ENCODE peak calls at places on chromosomes 2 and 18, in eight cellular contexts. F is CD4-positive, alpha-beta T cell; E is neuronal stem cell; O is fibroblast of lung; A is left ventricle myocardium inferior; L is dorsolateral prefrontal cortex; K is brain microvascular endothelial cell; I is ovary. C is an unnamed sample. For H3K27me3, the result is how much of the 10 kb centered on the place peaks cover.

GRCh38 chr2:10939058-10939457 is 27.3 kb downstream of the KCNF1 start:
- DNase-seq in F (no peak), E (no peak), O (no peak), A (no peak), L (no peak), K (no peak), I (no peak), C (no peak)

GRCh38 chr2:12549641-12550040 is 167.1 kb upstream of the TRIB2 start:
- DNase-seq in F (no peak), E (no peak), O (no peak), A (no peak), L (no peak), K (peak), I (no peak), C (no peak)

GRCh38 chr2:105732955-105733607 is 11.6 kb upstream of the NCK2 start:
- DNase-seq in F (no peak), E (no peak), O (no peak), A (no peak), L (no peak), K (no peak), I (no peak), C (no peak)

GRCh38 chr2:83067947-83068346 is 1391.1 kb downstream of the SUCLG1 start:
- DNase-seq in F (no peak), E (no peak), O (no peak), A (no peak), L (no peak), K (no peak), I (no peak), C (no peak)

GRCh38 chr18:50659091-50660003 is 99.5 kb downstream of the MAPK4 start:
- DNase-seq in F (no peak), E (no peak), O (no peak), A (no peak), L (no peak), K (peak), I (no peak), C (no peak)

GRCh38 chr2:119333360-119333759 is 33.3 kb downstream of the C2orf76 start:
- DNase-seq in F (no peak), E (no peak), O (peak), A (no peak), L (no peak), K (no peak), I (no peak), C (no peak)

GRCh38 chr2:44553456-44553855 is 191.7 kb downstream of the CAMKMT start:
- DNase-seq in F (no peak), E (no peak), O (peak), A (no peak), L (no peak), K (peak), I (no peak), C (no peak)

GRCh38 chr2:239327536-239328305 is 73.1 kb downstream of the HDAC4 start:
- DNase-seq in F (no peak), E (no peak), O (peak), A (no peak), L (no peak), K (no peak), I (peak), C (peak)

GRCh38 chr2:2191110-2191707 is 139.9 kb downstream of the MYT1L start:
- DNase-seq in F (no peak), E (no peak), O (no peak), A (no peak), L (no peak), K (no peak), I (no peak), C (no peak)

GRCh38 chr2:167492486-167492885 is 604.2 kb downstream of the XIRP2 start:
- DNase-seq in F (no peak), E (no peak), O (peak), A (no peak), L (no peak), K (no peak), I (no peak), C (no peak)

GRCh38 chr18:12750076-12750707 is 47.4 kb downstream of the PSMG2 start:
- DNase-seq in F (no peak), E (no peak), O (no peak), A (no peak), L (no peak), K (no peak), I (no peak), C (no peak)

GRCh38 chr2:111975819-111976218 is 77.4 kb downstream of the MERTK start:
- DNase-seq in F (no peak), E (no peak), O (no peak), A (no peak), L (no peak), K (no peak), I (no peak), C (no peak)

GRCh38 chr2:105139556-105140236 is 101.8 kb downstream of the MRPS9 start:
- DNase-seq in F (no peak), E (no peak), O (no peak), A (no peak), L (no peak), K (no peak), I (no peak), C (no peak)

GRCh38 chr2:215428060-215428910 is 7.6 kb downstream of the FN1 start:
- DNase-seq in F (no peak), E (no peak), O (peak), A (no peak), L (no peak), K (peak), I (no peak), C (no peak)

GRCh38 chr2:18645315-18645714 is 55.9 kb upstream of the NT5C1B start:
- DNase-seq in F (no peak), E (no peak), O (no peak), A (no peak), L (no peak), K (no peak), I (no peak), C (no peak)

GRCh38 chr2:226649871-226650660 is 149.6 kb downstream of the IRS1 start:
- DNase-seq in F (peak), E (peak), O (peak), A (peak), L (no peak), K (peak), I (peak), C (peak)

GRCh38 chr2:179861027-179861776 is at the start of gene ZNF385B:
- DNase-seq in F (no peak), E (peak), O (peak), A (no peak), L (no peak), K (no peak), I (peak), C (peak)

GRCh38 chr18:4755848-4756247 is 300.7 kb upstream of the DLGAP1 start:
- DNase-seq in F (no peak), E (no peak), O (no peak), A (no peak), L (no peak), K (no peak), I (no peak), C (no peak)

GRCh38 chr2:227606476-227606875 is 7.8 kb downstream of the SCYGR2 start:
- DNase-seq in F (no peak), E (no peak), O (no peak), A (no peak), L (no peak), K (no peak), I (no peak), C (no peak)

GRCh38 chr2:28047698-28048097 is 157.2 kb downstream of the BABAM2 start:
- DNase-seq in F (no peak), E (no peak), O (peak), A (no peak), L (no peak), K (peak), I (no peak), C (no peak)

GRCh38 chr2:199131256-199131655 is 326.5 kb downstream of the SATB2 start:
- DNase-seq in F (no peak), E (no peak), O (no peak), A (no peak), L (no peak), K (no peak), I (no peak), C (no peak)

GRCh38 chr2:232348936-232349335 is 29.6 kb upstream of the ALPP start:
- DNase-seq in F (no peak), E (no peak), O (no peak), A (no peak), L (no peak), K (no peak), I (no peak), C (no peak)

GRCh38 chr2:128874608-128875007 is 555.9 kb upstream of the HS6ST1 start:
- DNase-seq in F (no peak), E (no peak), O (no peak), A (no peak), L (no peak), K (no peak), I (no peak), C (no peak)

GRCh38 chr2:182058056-182058455 is 72.4 kb downstream of the PPP1R1C start:
- DNase-seq in F (no peak), E (no peak), O (no peak), A (no peak), L (no peak), K (no peak), I (no peak), C (no peak)

GRCh38 chr2:65662654-65663432 is 230.4 kb upstream of the SPRED2 start:
- DNase-seq in F (no peak), E (no peak), O (peak), A (no peak), L (no peak), K (peak), I (no peak), C (no peak)

GRCh38 chr2:50607746-50608145 is 424.2 kb downstream of the NRXN1 start:
- DNase-seq in F (no peak), E (no peak), O (no peak), A (no peak), L (no peak), K (no peak), I (no peak), C (no peak)

GRCh38 chr2:205714058-205714776 is 31.9 kb downstream of the NRP2 start:
- DNase-seq in F (no peak), E (no peak), O (peak), A (no peak), L (no peak), K (peak), I (no peak), C (no peak)

GRCh38 chr18:62372156-62372555 is 47.0 kb downstream of the TNFRSF11A start:
- DNase-seq in F (no peak), E (no peak), O (no peak), A (no peak), L (no peak), K (no peak), I (no peak), C (no peak)

GRCh38 chr2:69582582-69583176 is 60.9 kb downstream of the AAK1 start:
- DNase-seq in F (no peak), E (no peak), O (peak), A (no peak), L (no peak), K (peak), I (no peak), C (no peak)

GRCh38 chr2:12819098-12819465 is 102.3 kb downstream of the TRIB2 start:
- DNase-seq in F (no peak), E (no peak), O (peak), A (peak), L (no peak), K (peak), I (peak), C (no peak)

GRCh38 chr2:129877795-129878775 is 101.4 kb upstream of the RAB6C start:
- DNase-seq in F (no peak), E (peak), O (peak), A (peak), L (peak), K (peak), I (peak), C (peak)

GRCh38 chr2:213818436-213818835 is 534.2 kb downstream of the SPAG16 start:
- DNase-seq in F (no peak), E (no peak), O (peak), A (no peak), L (no peak), K (peak), I (no peak), C (no peak)

GRCh38 chr2:213429516-213429915 is 145.3 kb downstream of the SPAG16 start:
- DNase-seq in F (no peak), E (no peak), O (no peak), A (no peak), L (no peak), K (no peak), I (no peak), C (no peak)

GRCh38 chr2:12155308-12156061 is 409.1 kb downstream of the LPIN1 start:
- DNase-seq in F (no peak), E (no peak), O (peak), A (no peak), L (no peak), K (peak), I (no peak), C (no peak)

GRCh38 chr18:56992777-56993176 is 154.1 kb upstream of the BOD1L2 start:
- DNase-seq in F (no peak), E (no peak), O (peak), A (no peak), L (no peak), K (no peak), I (no peak), C (no peak)

DNA sequence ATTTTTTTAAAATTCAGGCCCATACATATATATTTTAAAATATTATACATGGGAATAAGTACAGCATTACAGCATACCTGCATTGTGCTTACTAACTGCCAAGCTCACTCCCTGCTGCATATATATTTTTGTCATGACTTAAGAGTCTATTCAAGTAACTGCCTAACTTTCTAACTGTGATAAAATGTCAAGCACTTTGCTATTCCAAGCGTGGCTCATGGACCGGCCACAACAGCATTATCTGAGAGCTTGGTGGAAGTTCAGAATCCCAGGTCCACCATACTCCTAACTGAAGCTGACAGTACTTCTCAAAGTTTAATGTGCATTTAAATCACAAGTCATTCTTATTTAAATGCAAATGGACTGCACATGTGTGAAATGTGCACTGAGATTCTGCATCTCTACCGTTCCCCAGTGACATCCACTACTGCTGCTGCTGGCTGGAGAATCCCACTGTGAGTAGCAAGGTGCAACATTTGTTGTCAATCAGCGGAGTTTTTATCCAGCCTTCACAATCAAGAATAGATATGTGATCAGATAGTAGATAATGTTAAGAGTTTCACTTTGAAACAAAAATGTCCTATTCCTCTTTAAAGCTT is 79.1 kb downstream of the DYM start:
- DNase-seq in F (no peak), E (no peak), O (no peak), A (no peak), L (no peak), K (no peak), I (no peak), C (no peak)
- H3K27me3 ChIP-seq in F (under half), E (under half), O (under half), A (under half), L (under half), K (under half), I (under half), C (under half)

GRCh38 chr2:236163483-236164200 is 4.5 kb downstream of the GBX2 start:
- DNase-seq in F (no peak), E (peak), O (no peak), A (no peak), L (peak), K (no peak), I (no peak), C (no peak)

GRCh38 chr2:236164201-236164982 is 3.8 kb downstream of the GBX2 start:
- DNase-seq in F (no peak), E (peak), O (no peak), A (no peak), L (peak), K (no peak), I (peak), C (no peak)

GRCh38 chr2:236165491-236166156 is 2.6 kb downstream of the GBX2 start:
- DNase-seq in F (no peak), E (no peak), O (no peak), A (no peak), L (no peak), K (no peak), I (no peak), C (no peak)

GRCh38 chr2:236166157-236166780 is 1.9 kb downstream of the GBX2 start:
- DNase-seq in F (no peak), E (peak), O (no peak), A (no peak), L (no peak), K (no peak), I (no peak), C (no peak)

GRCh38 chr2:236164983-236165301 is 3.2 kb downstream of the GBX2 start:
- DNase-seq in F (no peak), E (no peak), O (no peak), A (no peak), L (no peak), K (no peak), I (no peak), C (no peak)
- H3K27me3 ChIP-seq in F (half or more), E (half or more), O (half or more), A (half or more), L (half or more), K (under half), I (under half), C (under half)

DNA sequence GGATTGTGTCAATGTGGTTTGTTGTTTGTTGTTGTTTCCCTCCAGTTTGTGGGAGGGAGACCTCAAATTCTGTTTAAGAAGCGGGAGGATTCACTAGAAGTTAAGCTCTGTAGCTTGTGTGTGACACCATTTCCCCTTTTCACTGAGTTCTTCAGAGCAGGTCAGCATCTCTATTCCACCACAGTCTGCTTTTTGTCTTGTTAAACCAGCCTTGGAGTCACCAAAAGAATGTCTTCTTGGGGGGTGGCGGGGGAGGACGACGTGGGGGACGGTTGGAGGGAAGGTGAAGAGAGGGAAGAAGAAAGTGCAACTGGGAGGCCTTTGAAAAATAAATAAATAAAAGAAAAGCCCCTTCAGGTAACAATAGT is 2.3 kb upstream of the BCL11A start:
- DNase-seq in F (no peak), E (no peak), O (no peak), A (no peak), L (no peak), K (no peak), I (no peak), C (no peak)
- H3K27me3 ChIP-seq in F (half or more), E (under half), O (under half), A (half or more), L (under half), K (under half), I (under half), C (under half)

DNA sequence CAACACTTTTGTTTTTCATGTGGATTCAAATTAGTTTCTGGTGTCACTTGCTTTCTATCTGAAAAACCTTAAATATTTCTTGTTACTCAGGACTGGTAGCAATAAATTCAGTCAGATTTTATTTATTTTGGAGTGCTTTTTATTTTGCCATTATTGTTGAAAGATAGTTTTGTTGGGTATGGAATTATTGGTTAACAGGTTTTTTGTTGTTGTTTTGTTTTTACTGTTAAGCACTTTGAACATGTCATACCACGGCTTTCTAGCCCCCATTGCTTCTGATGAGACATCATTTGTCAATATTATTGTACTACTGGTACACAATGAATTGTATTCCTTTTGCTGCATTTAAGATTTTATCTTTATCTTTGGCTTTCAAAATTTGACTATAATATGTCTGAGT is 12.9 kb upstream of the SFT2D3 start:
- DNase-seq in F (no peak), E (no peak), O (no peak), A (no peak), L (no peak), K (no peak), I (no peak), C (no peak)
- H3K27me3 ChIP-seq in F (under half), E (under half), O (under half), A (under half), L (under half), K (under half), I (under half), C (under half)